ENCODE peak calls at places on chromosomes 5 and 9, in nine cellular contexts. H, J, U, M, S, F, P, K and B are unnamed samples. For H3K4me1, H3K36me3 and H3K9me3, the result is how much of the 10 kb centered on the place peaks cover.

GRCh38 chr5:135155616-135156214 is 121.7 kb upstream of the PITX1 start:
- DNase-seq in M (no peak), K (no peak), H (no peak), F (peak), P (no peak), J (no peak), S (no peak), U (no peak), B (no peak)

GRCh38 chr9:133768859-133769510 is 30.8 kb upstream of the SARDH start:
- DNase-seq in S (no peak), P (no peak), F (peak), M (no peak), K (peak), H (no peak), J (no peak), U (no peak), B (peak)

GRCh38 chr5:95822038-95822407 is 503 bp downstream of the GLRX start:
- DNase-seq in M (peak), F (peak), H (peak), P (peak), J (no peak), K (peak), U (peak), S (peak), B (peak)

GRCh38 chr9:26369096-26369495 is 523.5 kb downstream of the CAAP1 start:
- DNase-seq in P (no peak), J (no peak), M (no peak), U (no peak), H (no peak), F (no peak), S (no peak), K (no peak), B (no peak)

GRCh38 chr5:107005161-107005560 is 665.6 kb downstream of the EFNA5 start:
- DNase-seq in U (no peak), H (no peak), M (no peak), F (no peak), J (no peak), K (no peak), S (no peak), P (no peak), B (no peak)

GRCh38 chr5:148401604-148402003 is 17.8 kb downstream of the FBXO38 start:
- DNase-seq in F (no peak), K (no peak), M (peak), S (peak), H (no peak), U (no peak), P (no peak), J (no peak), B (no peak)

GRCh38 chr5:30749971-30750370 is 443.5 kb upstream of the CDH6 start:
- DNase-seq in M (peak), H (no peak), K (no peak), F (no peak), P (no peak), J (no peak), S (peak), U (no peak), B (no peak)

GRCh38 chr5:139903805-139904565 is 108.4 kb downstream of the PSD2 start:
- DNase-seq in J (no peak), U (peak), K (peak), F (no peak), H (no peak), M (no peak), P (no peak), S (no peak), B (peak)

GRCh38 chr5:120613729-120614128 is 149.6 kb downstream of the PRR16 start:
- DNase-seq in M (peak), H (no peak), F (no peak), P (no peak), S (no peak), K (no peak), U (no peak), J (no peak), B (no peak)

GRCh38 chr5:140312067-140312790 is 9.3 kb upstream of the PFDN1 start:
- DNase-seq in S (peak), H (no peak), F (peak), U (no peak), J (no peak), K (no peak), M (peak), P (no peak), B (no peak)

GRCh38 chr5:112738180-112738560 is 485 bp downstream of the APC start:
- DNase-seq in J (no peak), P (no peak), M (peak), F (no peak), U (peak), H (no peak), S (no peak), K (no peak), B (peak)

GRCh38 chr5:126443374-126443851 is 20.2 kb downstream of the GRAMD2B start:
- DNase-seq in K (no peak), F (no peak), P (no peak), S (peak), M (no peak), U (no peak), H (no peak), J (no peak), B (no peak)

GRCh38 chr9:98087420-98088354 is 31.2 kb downstream of the NANS start:
- DNase-seq in P (peak), M (peak), U (peak), F (no peak), J (peak), H (peak), S (peak), K (peak), B (no peak)

GRCh38 chr9:115672477-115673316 is 480.9 kb upstream of the PAPPA start:
- DNase-seq in K (no peak), U (no peak), P (no peak), S (peak), M (peak), H (no peak), J (no peak), F (peak), B (no peak)

GRCh38 chr9:136373300-136374182 is at the start of gene CARD9:
- DNase-seq in J (no peak), U (no peak), H (peak), K (no peak), F (no peak), P (peak), M (no peak), S (no peak), B (peak)

GRCh38 chr9:136372006-136372405 is 1.5 kb downstream of the CARD9 start:
- DNase-seq in S (no peak), P (no peak), U (no peak), F (no peak), H (no peak), J (no peak), M (no peak), K (no peak), B (no peak)

GRCh38 chr9:136370037-136370436 is 3.4 kb downstream of the CARD9 start:
- DNase-seq in S (no peak), U (no peak), J (no peak), M (no peak), K (no peak), F (no peak), P (no peak), H (no peak), B (no peak)

GRCh38 chr9:136372561-136373299 is 739 bp downstream of the CARD9 start:
- DNase-seq in S (peak), U (peak), J (no peak), P (peak), F (peak), H (peak), K (peak), M (peak), B (peak)

GRCh38 chr9:136370687-136371530 is 2.6 kb downstream of the CARD9 start:
- DNase-seq in P (no peak), U (no peak), K (no peak), M (peak), F (no peak), H (no peak), S (peak), J (no peak), B (no peak)
- H3K4me1 ChIP-seq in P (under half), U (under half), K (under half), M (under half), F (under half), H (under half), S (under half), J (under half), B (under half)

GRCh38 chr5:62374090-62374489 is 29.6 kb downstream of the DIMT1 start:
- DNase-seq in P (no peak), U (no peak), S (no peak), M (no peak), H (no peak), K (no peak), J (no peak), F (no peak), B (no peak)
- H3K36me3 ChIP-seq in P (half or more), U (under half), S (under half), M (under half), H (under half), K (under half), J (under half), F (half or more), B (under half)

GRCh38 chr5:159303286-159303685 is 27.0 kb downstream of the IL12B start:
- DNase-seq in K (no peak), M (no peak), S (no peak), H (no peak), J (no peak), F (no peak), U (no peak), P (no peak), B (no peak)
- H3K9me3 ChIP-seq in K (under half), M (under half), S (under half), H (under half), J (under half), F (under half), U (under half), P (under half), B (under half)

GRCh38 chr5:149420509-149421371 is 41.6 kb upstream of the IL17B start:
- DNase-seq in H (peak), U (peak), S (peak), F (no peak), J (no peak), P (no peak), M (peak), K (no peak), B (no peak)
- H3K4me1 ChIP-seq in H (half or more), U (under half), S (half or more), F (half or more), J (under half), P (half or more), M (half or more), K (half or more), B (half or more)

GRCh38 chr5:116488334-116488733 is 86.3 kb downstream of the SEMA6A start:
- DNase-seq in K (no peak), U (no peak), J (no peak), M (no peak), S (peak), H (no peak), P (no peak), F (no peak), B (no peak)
- H3K36me3 ChIP-seq in K (under half), U (under half), J (under half), M (under half), S (under half), H (under half), P (under half), F (under half), B (under half)

GRCh38 chr5:8270246-8270645 is 401.3 kb downstream of the MTRR start:
- DNase-seq in K (no peak), H (no peak), F (no peak), M (no peak), S (no peak), U (no peak), P (no peak), J (no peak), B (no peak)
- H3K9me3 ChIP-seq in K (under half), H (under half), F (under half), M (under half), S (under half), U (under half), P (under half), J (under half), B (under half)

DNA sequence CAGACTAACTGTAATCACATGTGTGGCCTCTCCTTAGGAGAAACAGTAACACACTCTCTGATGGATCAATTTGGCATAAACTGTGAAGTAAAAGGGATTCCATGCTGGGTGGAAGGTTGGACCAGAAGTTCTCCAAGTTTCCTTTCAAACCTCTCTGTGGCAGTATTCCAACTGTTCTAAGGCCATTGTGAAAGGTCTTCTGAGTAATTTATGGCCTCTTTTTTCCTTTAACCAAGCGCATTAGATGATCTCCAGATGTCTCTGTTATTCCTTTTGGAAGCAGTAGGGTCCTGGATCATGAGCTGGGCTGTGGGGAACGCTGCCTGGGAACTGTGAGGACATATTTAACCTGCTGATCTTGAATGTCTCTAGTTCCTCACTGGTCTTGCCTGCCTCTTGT is 80.6 kb upstream of the IL6ST start:
- DNase-seq in K (no peak), S (peak), P (peak), U (no peak), H (peak), M (peak), F (no peak), J (no peak), B (no peak)
- H3K4me1 ChIP-seq in K (under half), S (under half), P (under half), U (under half), H (under half), M (under half), F (under half), J (under half), B (under half)

GRCh38 chr9:99231708-99232107 is 9.6 kb downstream of the SEC61B start:
- DNase-seq in P (no peak), H (no peak), F (no peak), U (peak), J (peak), M (no peak), S (peak), K (peak), B (peak)
- H3K36me3 ChIP-seq in P (half or more), H (under half), F (half or more), U (under half), J (under half), M (under half), S (under half), K (under half), B (under half)